ENCODE peak calls at places on chromosomes 6 and 20, in four cellular contexts. P, Q, J and H are unnamed samples.

GRCh38 chr20:59988141-59988540 is 29.9 kb downstream of the CDH26 start:
- DNase-seq in P (no peak), Q (no peak), J (no peak), H (no peak)

GRCh38 chr20:2840967-2841531 is 504 bp downstream of the VPS16 start:
- DNase-seq in P (peak; percentile 27), Q (peak; percentile 51), J (no peak), H (no peak)

GRCh38 chr6:80411486-80411885 is 305.0 kb downstream of the BCKDHB start:
- DNase-seq in P (no peak), Q (no peak), J (no peak), H (no peak)

GRCh38 chr20:47418061-47418616 is 61.6 kb upstream of the ZMYND8 start:
- DNase-seq in P (no peak), Q (no peak), J (no peak), H (no peak)

GRCh38 chr20:35329435-35330139 is 37.4 kb upstream of the FAM83C start:
- DNase-seq in P (no peak), Q (peak; percentile 58), J (no peak), H (no peak)

GRCh38 chr6:88629838-88630462 is 333.5 kb downstream of the RNGTT start:
- DNase-seq in P (no peak), Q (peak; percentile 69), J (no peak), H (no peak)

GRCh38 chr6:6469074-6469473 is 119.4 kb upstream of the LY86 start:
- DNase-seq in P (no peak), Q (no peak), J (peak; percentile 19), H (no peak)

GRCh38 chr6:52576392-52577021 is 353 bp downstream of the TRAM2 start:
- DNase-seq in P (no peak), Q (peak; percentile 92), J (peak; percentile 26), H (no peak)

GRCh38 chr6:49698538-49699205 is 14.7 kb downstream of the CRISP2 start:
- DNase-seq in P (no peak), Q (no peak), J (no peak), H (no peak)

GRCh38 chr20:36792422-36792821 is 18.9 kb upstream of the DSN1 start:
- DNase-seq in P (peak; percentile 42), Q (peak; percentile 70), J (no peak), H (no peak)
- TF ChIP-seq CTCF in P (peak; percentile 63), Q (peak; percentile 44), J (no peak), H (peak; percentile 67)

DNA sequence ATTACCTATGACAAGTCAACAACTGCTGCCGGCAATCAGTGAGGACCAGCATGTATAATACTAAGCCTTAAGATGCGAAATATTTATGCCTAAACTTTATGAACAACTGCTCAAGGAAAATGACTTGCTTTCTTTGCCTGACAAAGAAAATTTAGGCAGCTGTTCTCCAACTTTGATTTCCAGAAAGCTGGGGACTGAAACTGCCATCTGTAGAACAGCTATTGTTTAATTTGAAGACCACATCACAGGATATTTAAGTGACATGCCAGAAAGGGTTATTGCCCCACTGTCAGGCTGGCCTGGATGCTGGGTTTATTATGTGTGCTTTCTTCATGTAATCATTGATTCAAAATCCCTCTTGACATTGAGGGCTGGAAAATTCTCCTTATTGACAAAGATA is 153.9 kb upstream of the ENPP5 start:
- DNase-seq in P (no peak), Q (no peak), J (no peak), H (no peak)
- H3K4me3 ChIP-seq in P (no peak overlapping the region), Q (no peak overlapping the region), J (no peak overlapping the region), H (no peak overlapping the region)

GRCh38 chr6:137358273-137358672 is 135.9 kb downstream of the OLIG3 start:
- DNase-seq in P (no peak), Q (no peak), J (no peak), H (no peak)
- TF ChIP-seq CTCF in P (no peak), Q (no peak), J (no peak), H (no peak)

GRCh38 chr6:167345960-167346359 is 21.1 kb downstream of the TTLL2 start:
- DNase-seq in P (no peak), Q (no peak), J (no peak), H (no peak)

GRCh38 chr6:167349816-167350215 is 24.9 kb downstream of the TTLL2 start:
- DNase-seq in P (no peak), Q (no peak), J (no peak), H (no peak)

GRCh38 chr6:167350322-167350721 is 25.4 kb downstream of the TTLL2 start:
- DNase-seq in P (no peak), Q (no peak), J (no peak), H (no peak)

GRCh38 chr6:167350731-167351655 is 26.1 kb downstream of the TTLL2 start:
- DNase-seq in P (no peak), Q (peak; percentile 75), J (no peak), H (no peak)

GRCh38 chr6:167351656-167352354 is 26.9 kb downstream of the TTLL2 start:
- DNase-seq in P (no peak), Q (peak; percentile 53), J (no peak), H (no peak)
- H3K4me3 ChIP-seq in P (no peak overlapping the region), Q (no peak overlapping the region), J (peak overlapping the region; percentile 50), H (no peak overlapping the region)

GRCh38 chr6:35139470-35139869 is 1.7 kb downstream of the TCP11 start:
- DNase-seq in P (no peak), Q (no peak), J (no peak), H (no peak)

GRCh38 chr6:35140991-35141720 is at the start of gene TCP11:
- DNase-seq in P (no peak), Q (peak; percentile 49), J (no peak), H (no peak)

GRCh38 chr6:35136185-35136584 is 5.0 kb downstream of the TCP11 start:
- DNase-seq in P (no peak), Q (no peak), J (no peak), H (no peak)

GRCh38 chr6:35142578-35142977 is 1.4 kb upstream of the TCP11 start:
- DNase-seq in P (no peak), Q (no peak), J (no peak), H (peak; percentile 50)

DNA sequence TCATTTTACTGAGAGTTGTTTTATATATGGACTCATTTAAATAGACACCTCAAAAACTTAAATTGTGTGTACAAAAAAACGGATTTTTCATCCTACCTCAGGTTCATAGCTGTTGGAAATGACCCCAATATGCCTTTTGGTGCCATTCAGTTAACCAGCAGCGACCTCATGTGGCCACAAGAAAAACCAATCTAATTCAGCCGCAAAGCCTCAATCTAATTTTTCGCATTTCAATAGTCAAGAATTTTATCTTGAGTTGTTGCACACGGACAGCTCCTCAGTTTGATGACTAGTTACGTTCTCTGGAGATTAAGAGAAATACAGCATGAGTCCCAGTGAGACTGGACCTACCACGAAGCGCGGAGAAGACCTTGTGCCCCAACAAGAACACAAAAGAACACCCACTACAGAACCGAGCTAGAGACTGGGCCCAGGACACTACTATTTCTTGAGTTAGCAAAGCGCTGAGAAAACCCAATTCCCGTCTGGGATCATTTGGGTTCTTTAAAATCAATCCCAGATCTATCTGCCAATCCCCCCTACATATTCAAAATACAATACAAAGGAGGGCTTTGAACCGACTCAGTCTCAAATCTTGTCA is 1.1 kb downstream of the TCP11 start:
- DNase-seq in P (peak; percentile 56), Q (peak; percentile 76), J (peak; percentile 17), H (peak; percentile 41)
- TF ChIP-seq CTCF in P (peak; percentile 80), Q (peak; percentile 79), J (peak; percentile 82), H (peak; percentile 58)

GRCh38 chr20:3896302-3896701 is 7.1 kb downstream of the PANK2 start:
- DNase-seq in P (no peak), Q (no peak), J (no peak), H (no peak)
- H3K4me3 ChIP-seq in P (no peak overlapping the region), Q (peak overlapping the region; percentile 28), J (no peak overlapping the region), H (no peak overlapping the region)

GRCh38 chr6:53710788-53711187 is 45.2 kb upstream of the KLHL31 start:
- DNase-seq in P (no peak), Q (no peak), J (no peak), H (no peak)

GRCh38 chr6:53714395-53714794 is 48.8 kb upstream of the KLHL31 start:
- DNase-seq in P (no peak), Q (no peak), J (no peak), H (no peak)

GRCh38 chr6:53714888-53715287 is 49.3 kb upstream of the KLHL31 start:
- DNase-seq in P (no peak), Q (no peak), J (no peak), H (no peak)

GRCh38 chr6:53715434-53715833 is 49.9 kb upstream of the KLHL31 start:
- DNase-seq in P (no peak), Q (no peak), J (no peak), H (no peak)

DNA sequence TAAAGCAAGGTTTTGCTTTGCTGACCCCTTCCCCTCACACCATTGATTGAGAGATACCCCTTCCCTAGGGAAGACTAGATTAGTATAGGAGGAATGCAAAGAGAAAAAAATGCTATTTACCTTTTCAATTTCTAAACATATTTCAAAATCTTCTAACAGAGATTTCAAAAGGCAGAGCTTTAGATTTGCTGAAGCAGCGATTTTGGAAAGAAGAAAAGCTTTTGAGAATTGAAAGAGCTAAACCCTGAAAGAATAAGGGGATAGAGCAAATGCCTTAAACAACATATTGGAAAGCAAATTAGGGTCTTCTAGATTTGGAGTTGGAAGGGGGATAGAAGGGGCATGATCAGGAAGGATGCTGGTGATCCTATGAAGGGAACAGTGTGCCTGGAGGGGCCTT is 46.5 kb upstream of the KLHL31 start:
- DNase-seq in P (no peak), Q (no peak), J (no peak), H (no peak)
- TF ChIP-seq CTCF in P (no peak), Q (no peak), J (no peak), H (no peak)

GRCh38 chr6:108168026-108168463 is 2.2 kb downstream of the NR2E1 start:
- DNase-seq in P (no peak), Q (no peak), J (no peak), H (no peak)
- H3K4me3 ChIP-seq in P (no peak overlapping the region), Q (no peak overlapping the region), J (peak overlapping the region; percentile 28), H (no peak overlapping the region)

DNA sequence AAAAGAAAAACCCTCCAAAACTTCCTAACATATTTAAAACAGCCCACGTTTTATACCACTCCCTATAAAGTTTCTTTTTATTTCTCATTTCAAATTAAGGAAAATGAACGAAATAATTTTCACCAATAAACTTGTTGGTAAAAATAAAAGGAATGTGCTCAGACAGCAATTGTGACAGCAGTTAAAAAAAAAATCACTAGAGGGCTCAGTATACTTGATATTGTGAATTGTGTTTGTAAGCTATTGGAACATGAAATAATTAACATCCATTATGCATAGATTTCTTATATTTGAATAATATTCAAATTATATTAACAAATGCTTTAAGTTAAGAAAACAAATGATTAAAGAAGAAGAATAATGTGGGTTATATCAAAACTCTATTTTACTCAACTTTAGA is 105.5 kb downstream of the ASCC3 start:
- DNase-seq in P (no peak), Q (no peak), J (no peak), H (no peak)
- TF ChIP-seq CTCF in P (peak; percentile 14), Q (no peak), J (no peak), H (no peak)